ENCODE peak calls at places on chromosomes 7 and 10, in seven cellular contexts. One of them, this sample, is unnamed.

GRCh38 chr10:33032354-33033254 is 74.6 kb upstream of the ITGB1 start:
- DNase-seq in HepG2: peak; percentile 5
- DNase-seq in Panc1: peak; percentile 50
- DNase-seq in HCT116: peak; percentile 36
- DNase-seq in GM12878: no peak
- DNase-seq in K562: no peak
- DNase-seq in H1: no peak
- DNase-seq in this sample: no peak

GRCh38 chr10:102401735-102402511 is 6.4 kb downstream of the NFKB2 start:
- DNase-seq in HepG2: no peak
- DNase-seq in Panc1: no peak
- DNase-seq in HCT116: no peak
- DNase-seq in GM12878: no peak
- DNase-seq in K562: no peak
- DNase-seq in H1: no peak
- DNase-seq in this sample: no peak

GRCh38 chr10:132677096-132677904 is 108.6 kb downstream of the NKX6-2 start:
- DNase-seq in HepG2: no peak
- DNase-seq in Panc1: no peak
- DNase-seq in HCT116: no peak
- DNase-seq in GM12878: no peak
- DNase-seq in K562: no peak
- DNase-seq in H1: no peak
- DNase-seq in this sample: no peak

GRCh38 chr7:2120251-2120660 is 112.5 kb downstream of the MAD1L1 start:
- DNase-seq in HepG2: no peak
- DNase-seq in Panc1: no peak
- DNase-seq in HCT116: no peak
- DNase-seq in GM12878: no peak
- DNase-seq in K562: no peak
- DNase-seq in H1: no peak
- DNase-seq in this sample: no peak

GRCh38 chr10:110918633-110919348 is at the start of gene BBIP1:
- DNase-seq in HepG2: peak; percentile 99
- DNase-seq in Panc1: peak; percentile 99
- DNase-seq in HCT116: peak; percentile 100
- DNase-seq in GM12878: peak; percentile 99
- DNase-seq in K562: no peak
- DNase-seq in H1: peak; percentile 99
- DNase-seq in this sample: peak; percentile 89

GRCh38 chr10:117945651-117946050 is 101.1 kb downstream of the RAB11FIP2 start:
- DNase-seq in HepG2: no peak
- DNase-seq in Panc1: no peak
- DNase-seq in HCT116: no peak
- DNase-seq in GM12878: no peak
- DNase-seq in K562: no peak
- DNase-seq in H1: no peak
- DNase-seq in this sample: no peak

GRCh38 chr7:141381794-141382453 is 169.3 kb upstream of the AGK start:
- DNase-seq in HepG2: no peak
- DNase-seq in Panc1: no peak
- DNase-seq in HCT116: no peak
- DNase-seq in GM12878: no peak
- DNase-seq in K562: no peak
- DNase-seq in H1: no peak
- DNase-seq in this sample: no peak

GRCh38 chr10:30083934-30084333 is 24.5 kb upstream of the JCAD start:
- DNase-seq in HepG2: no peak
- DNase-seq in Panc1: no peak
- DNase-seq in HCT116: no peak
- DNase-seq in GM12878: no peak
- DNase-seq in K562: no peak
- DNase-seq in H1: no peak
- DNase-seq in this sample: no peak

GRCh38 chr10:91787810-91788209 is 10.4 kb upstream of the TNKS2 start:
- DNase-seq in HepG2: no peak
- DNase-seq in Panc1: no peak
- DNase-seq in HCT116: no peak
- DNase-seq in GM12878: no peak
- DNase-seq in K562: no peak
- DNase-seq in H1: no peak
- DNase-seq in this sample: no peak

GRCh38 chr7:82291931-82292330 is 151.6 kb downstream of the CACNA2D1 start:
- DNase-seq in HepG2: no peak
- DNase-seq in Panc1: no peak
- DNase-seq in HCT116: peak; percentile 13
- DNase-seq in GM12878: no peak
- DNase-seq in K562: no peak
- DNase-seq in H1: no peak
- DNase-seq in this sample: no peak

GRCh38 chr7:104550362-104550761 is 222.0 kb downstream of the LHFPL3 start:
- DNase-seq in HepG2: no peak
- DNase-seq in Panc1: no peak
- DNase-seq in HCT116: no peak
- DNase-seq in GM12878: no peak
- DNase-seq in K562: no peak
- DNase-seq in H1: no peak
- DNase-seq in this sample: no peak

GRCh38 chr7:125605241-125605640 is 675.6 kb upstream of the POT1 start:
- DNase-seq in HepG2: no peak
- DNase-seq in Panc1: no peak
- DNase-seq in HCT116: no peak
- DNase-seq in GM12878: no peak
- DNase-seq in K562: peak; percentile 19
- DNase-seq in H1: no peak
- DNase-seq in this sample: no peak

GRCh38 chr10:79022565-79023488 is 45.9 kb upstream of the ZMIZ1 start:
- DNase-seq in HepG2: peak; percentile 65
- DNase-seq in Panc1: no peak
- DNase-seq in HCT116: peak; percentile 35
- DNase-seq in GM12878: peak; percentile 12
- DNase-seq in K562: peak; percentile 94
- DNase-seq in H1: no peak
- DNase-seq in this sample: peak; percentile 70

GRCh38 chr10:113003032-113003431 is 53.0 kb downstream of the TCF7L2 start:
- DNase-seq in HepG2: peak; percentile 17
- DNase-seq in Panc1: no peak
- DNase-seq in HCT116: no peak
- DNase-seq in GM12878: no peak
- DNase-seq in K562: no peak
- DNase-seq in H1: no peak
- DNase-seq in this sample: no peak

GRCh38 chr7:75650062-75650461 is 88.7 kb downstream of the HIP1 start:
- DNase-seq in HepG2: no peak
- DNase-seq in Panc1: no peak
- DNase-seq in HCT116: no peak
- DNase-seq in GM12878: no peak
- DNase-seq in K562: no peak
- DNase-seq in H1: no peak
- DNase-seq in this sample: no peak

GRCh38 chr7:23759556-23760391 is 49.8 kb downstream of the STK31 start:
- DNase-seq in HepG2: no peak
- DNase-seq in Panc1: peak; percentile 66
- DNase-seq in HCT116: peak; percentile 51
- DNase-seq in GM12878: no peak
- DNase-seq in K562: no peak
- DNase-seq in H1: no peak
- DNase-seq in this sample: no peak

GRCh38 chr10:24305551-24306506 is 96.9 kb downstream of the KIAA1217 start:
- DNase-seq in HepG2: no peak
- DNase-seq in Panc1: no peak
- DNase-seq in HCT116: no peak
- DNase-seq in GM12878: no peak
- DNase-seq in K562: no peak
- DNase-seq in H1: no peak
- DNase-seq in this sample: no peak
- TF ChIP-seq SIN3A in HepG2: no peak
- TF ChIP-seq SIN3A in Panc1: no peak
- TF ChIP-seq SIN3A in HCT116: no peak
- TF ChIP-seq SIN3A in GM12878: no peak
- TF ChIP-seq SIN3A in K562: no peak
- TF ChIP-seq SIN3A in H1: no peak
- TF ChIP-seq SIN3A in this sample: no peak

DNA sequence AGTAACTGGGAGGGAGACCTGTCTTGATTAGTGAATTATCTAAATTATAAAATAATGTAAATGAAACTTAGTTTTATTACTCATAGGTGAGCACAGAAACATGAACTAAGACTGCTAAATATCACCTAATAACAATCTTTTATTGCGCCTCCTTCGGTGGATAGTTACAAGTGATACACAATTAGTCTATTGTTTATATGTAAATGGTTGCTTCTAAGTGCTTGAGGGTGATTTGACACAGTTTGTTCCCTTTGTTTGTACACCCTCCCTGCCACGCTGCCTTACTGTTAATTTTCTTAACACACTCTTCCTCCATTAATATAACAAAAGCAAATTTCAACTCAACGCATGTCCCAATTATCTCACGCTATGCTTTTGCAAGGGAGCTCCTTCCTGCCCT is 4.0 kb downstream of the NPSR1 start:
- DNase-seq in HepG2: no peak
- DNase-seq in Panc1: no peak
- DNase-seq in HCT116: no peak
- DNase-seq in GM12878: no peak
- DNase-seq in K562: no peak
- DNase-seq in H1: no peak
- DNase-seq in this sample: no peak
- H3K4me1 ChIP-seq in HepG2: peaks cover 13% of the 10 kb centered on the region
- H3K4me1 ChIP-seq in Panc1: no peaks in the 10 kb centered on the region
- H3K4me1 ChIP-seq in HCT116: no peaks in the 10 kb centered on the region
- H3K4me1 ChIP-seq in GM12878: no peaks in the 10 kb centered on the region
- H3K4me1 ChIP-seq in K562: no peaks in the 10 kb centered on the region
- H3K4me1 ChIP-seq in H1: peaks cover 13% of the 10 kb centered on the region
- H3K4me1 ChIP-seq in this sample: no peaks in the 10 kb centered on the region

GRCh38 chr7:80496586-80496985 is 15.3 kb downstream of the GNAT3 start:
- DNase-seq in HepG2: no peak
- DNase-seq in Panc1: no peak
- DNase-seq in HCT116: no peak
- DNase-seq in GM12878: no peak
- DNase-seq in K562: no peak
- DNase-seq in H1: no peak
- DNase-seq in this sample: no peak

GRCh38 chr7:80500325-80500724 is 11.5 kb downstream of the GNAT3 start:
- DNase-seq in HepG2: no peak
- DNase-seq in Panc1: no peak
- DNase-seq in HCT116: no peak
- DNase-seq in GM12878: no peak
- DNase-seq in K562: no peak
- DNase-seq in H1: no peak
- DNase-seq in this sample: no peak

GRCh38 chr7:80498481-80499349 is 13.1 kb downstream of the GNAT3 start:
- DNase-seq in HepG2: no peak
- DNase-seq in Panc1: no peak
- DNase-seq in HCT116: peak; percentile 1
- DNase-seq in GM12878: no peak
- DNase-seq in K562: no peak
- DNase-seq in H1: no peak
- DNase-seq in this sample: no peak

DNA sequence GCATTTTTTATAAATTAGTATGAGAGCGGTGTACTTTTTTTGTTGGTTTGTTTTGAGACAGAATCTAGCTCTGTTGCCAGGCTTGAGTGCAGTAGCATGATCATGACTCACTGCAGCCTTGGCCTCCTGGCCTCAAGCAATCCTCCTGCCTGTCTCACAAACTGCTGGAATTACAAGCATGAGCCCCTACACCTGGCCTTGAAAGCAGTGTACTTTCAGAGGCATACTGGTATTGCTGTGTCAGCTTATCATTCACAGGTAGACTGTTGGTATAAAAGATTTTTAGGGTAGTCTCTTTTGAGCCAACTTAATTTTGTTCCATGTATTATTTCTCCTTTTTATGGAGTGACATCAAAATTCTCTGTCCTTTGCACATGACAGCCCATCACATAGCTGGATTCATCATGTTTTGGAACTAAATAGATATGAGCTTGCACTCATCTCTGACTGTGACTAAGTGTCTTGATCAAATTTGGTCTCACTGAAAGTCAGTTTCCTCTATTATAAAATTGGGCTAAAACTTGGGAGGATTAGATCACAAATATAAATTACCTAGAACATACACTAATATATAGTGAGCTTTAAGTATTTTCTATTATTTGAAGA is 12.4 kb downstream of the GNAT3 start:
- DNase-seq in HepG2: peak; percentile 72
- DNase-seq in Panc1: peak; percentile 89
- DNase-seq in HCT116: peak; percentile 87
- DNase-seq in GM12878: no peak
- DNase-seq in K562: no peak
- DNase-seq in H1: peak; percentile 33
- DNase-seq in this sample: no peak
- TF ChIP-seq SIN3A in HepG2: no peak
- TF ChIP-seq SIN3A in Panc1: no peak
- TF ChIP-seq SIN3A in HCT116: no peak
- TF ChIP-seq SIN3A in GM12878: no peak
- TF ChIP-seq SIN3A in K562: no peak
- TF ChIP-seq SIN3A in H1: no peak
- TF ChIP-seq SIN3A in this sample: peak; percentile 47

DNA sequence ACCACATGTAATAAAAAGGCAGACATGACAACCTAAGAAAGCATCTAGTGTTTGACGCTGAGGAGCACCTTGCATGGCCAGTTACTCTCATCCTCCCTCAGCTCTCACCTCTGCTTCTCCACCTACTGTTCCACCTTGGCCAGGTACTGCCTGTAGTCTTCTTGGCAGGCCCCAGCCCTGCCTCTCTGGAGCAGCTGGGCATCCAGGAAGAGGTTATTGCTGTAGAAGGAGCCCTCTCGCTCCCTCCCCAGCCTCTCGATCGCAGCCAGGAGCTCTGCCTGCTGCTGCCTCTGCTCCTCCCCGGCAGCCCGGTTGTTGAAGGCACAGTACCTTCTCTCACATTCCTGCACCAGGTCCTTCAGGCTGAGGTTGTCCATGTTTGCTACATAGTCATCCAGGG is 9.7 kb downstream of the GIMAP5 start:
- DNase-seq in HepG2: no peak
- DNase-seq in Panc1: no peak
- DNase-seq in HCT116: no peak
- DNase-seq in GM12878: no peak
- DNase-seq in K562: no peak
- DNase-seq in H1: no peak
- DNase-seq in this sample: no peak
- H3K4me1 ChIP-seq in HepG2: no peaks in the 10 kb centered on the region
- H3K4me1 ChIP-seq in Panc1: no peaks in the 10 kb centered on the region
- H3K4me1 ChIP-seq in HCT116: no peaks in the 10 kb centered on the region
- H3K4me1 ChIP-seq in GM12878: peaks cover 7% of the 10 kb centered on the region
- H3K4me1 ChIP-seq in K562: no peaks in the 10 kb centered on the region
- H3K4me1 ChIP-seq in H1: no peaks in the 10 kb centered on the region
- H3K4me1 ChIP-seq in this sample: no peaks in the 10 kb centered on the region

DNA sequence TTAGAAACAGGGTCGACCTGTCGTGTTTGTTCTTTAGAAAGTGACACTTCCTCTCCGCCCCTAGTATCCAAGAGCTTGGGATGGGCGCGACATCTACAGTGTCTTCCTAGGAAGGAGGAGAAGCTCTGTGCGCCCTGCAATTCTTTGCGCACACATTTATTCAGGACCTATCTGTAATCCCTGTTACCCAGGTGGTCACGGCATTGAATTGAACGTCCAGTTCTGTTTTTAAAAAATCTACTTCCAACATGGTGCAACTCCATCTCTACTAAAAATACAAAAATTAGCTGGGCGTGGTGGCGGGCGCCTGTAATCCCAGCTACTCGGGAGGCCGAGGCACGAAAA is 602 bp upstream of the LAMB1 start:
- DNase-seq in HepG2: no peak
- DNase-seq in Panc1: no peak
- DNase-seq in HCT116: no peak
- DNase-seq in GM12878: no peak
- DNase-seq in K562: no peak
- DNase-seq in H1: no peak
- DNase-seq in this sample: no peak
- TF ChIP-seq SIN3A in HepG2: no peak
- TF ChIP-seq SIN3A in Panc1: no peak
- TF ChIP-seq SIN3A in HCT116: no peak
- TF ChIP-seq SIN3A in GM12878: no peak
- TF ChIP-seq SIN3A in K562: no peak
- TF ChIP-seq SIN3A in H1: no peak
- TF ChIP-seq SIN3A in this sample: no peak

This sample was measured in SK-N-SH.